ENCODE peak calls at places on chromosomes 12 and 14, in eight cellular contexts. G is A549; M is CD4-positive, alpha-beta T cell; L is spleen; X is GM13977; S is left ventricle myocardium inferior; R is suprapubic skin; F is heart left ventricle. Y is an unnamed sample.

GRCh38 chr12:68331500-68331868 is 678 bp downstream of the MDM1 start:
- DNase-seq in G (no peak), M (no peak), L (no peak), X (no peak), S (no peak), R (no peak), F (no peak), Y (peak)

GRCh38 chr12:87274594-87275245 is 754.5 kb downstream of the C12orf50 start:
- DNase-seq in G (peak), M (no peak), L (no peak), X (no peak), S (no peak), R (no peak), F (no peak), Y (no peak)

GRCh38 chr12:121294151-121294889 is 2.2 kb downstream of the CAMKK2 start:
- DNase-seq in G (no peak), M (no peak), L (no peak), X (no peak), S (no peak), R (no peak), F (no peak), Y (no peak)

GRCh38 chr14:94132285-94132887 is 3.0 kb upstream of the IFI27L2 start:
- DNase-seq in G (peak), M (peak), L (no peak), X (peak), S (no peak), R (peak), F (no peak), Y (peak)

GRCh38 chr14:30283822-30284446 is 275.0 kb upstream of the G2E3 start:
- DNase-seq in G (peak), M (no peak), L (no peak), X (no peak), S (no peak), R (no peak), F (no peak), Y (peak)

GRCh38 chr14:55921516-55921915 is 196.7 kb upstream of the PELI2 start:
- DNase-seq in G (no peak), M (no peak), L (no peak), X (no peak), S (no peak), R (no peak), F (no peak), Y (no peak)

GRCh38 chr12:66688836-66689439 is 10.1 kb upstream of the GRIP1 start:
- DNase-seq in G (peak), M (peak), L (no peak), X (peak), S (no peak), R (no peak), F (peak), Y (peak)

GRCh38 chr14:94143239-94143638 is 13.8 kb upstream of the IFI27L2 start:
- DNase-seq in G (no peak), M (no peak), L (no peak), X (no peak), S (no peak), R (no peak), F (no peak), Y (no peak)

GRCh38 chr12:124455336-124455735 is 112.1 kb downstream of the NCOR2 start:
- DNase-seq in G (no peak), M (no peak), L (no peak), X (no peak), S (no peak), R (no peak), F (no peak), Y (no peak)

GRCh38 chr14:88386395-88386794 is 938 bp downstream of the SPATA7 start:
- DNase-seq in G (no peak), M (no peak), L (no peak), X (no peak), S (no peak), R (no peak), F (no peak), Y (no peak)

GRCh38 chr12:50085615-50085928 is 430 bp downstream of the SMARCD1 start:
- DNase-seq in G (no peak), M (no peak), L (no peak), X (no peak), S (no peak), R (no peak), F (no peak), Y (peak)

GRCh38 chr12:29455087-29455486 is 42.4 kb downstream of the OVCH1 start:
- DNase-seq in G (no peak), M (no peak), L (no peak), X (no peak), S (no peak), R (no peak), F (no peak), Y (no peak)

GRCh38 chr14:100907240-100907639 is 3.7 kb upstream of the RTL1 start:
- DNase-seq in G (no peak), M (no peak), L (no peak), X (peak), S (no peak), R (no peak), F (no peak), Y (peak)

GRCh38 chr14:100905166-100905565 is 1.6 kb upstream of the RTL1 start:
- DNase-seq in G (no peak), M (no peak), L (no peak), X (peak), S (no peak), R (no peak), F (no peak), Y (peak)

GRCh38 chr14:100903672-100904185 is at the start of gene RTL1:
- DNase-seq in G (no peak), M (no peak), L (peak), X (peak), S (no peak), R (no peak), F (no peak), Y (peak)

GRCh38 chr14:100904307-100905019 is 941 bp upstream of the RTL1 start:
- DNase-seq in G (peak), M (no peak), L (no peak), X (peak), S (no peak), R (no peak), F (no peak), Y (peak)

DNA sequence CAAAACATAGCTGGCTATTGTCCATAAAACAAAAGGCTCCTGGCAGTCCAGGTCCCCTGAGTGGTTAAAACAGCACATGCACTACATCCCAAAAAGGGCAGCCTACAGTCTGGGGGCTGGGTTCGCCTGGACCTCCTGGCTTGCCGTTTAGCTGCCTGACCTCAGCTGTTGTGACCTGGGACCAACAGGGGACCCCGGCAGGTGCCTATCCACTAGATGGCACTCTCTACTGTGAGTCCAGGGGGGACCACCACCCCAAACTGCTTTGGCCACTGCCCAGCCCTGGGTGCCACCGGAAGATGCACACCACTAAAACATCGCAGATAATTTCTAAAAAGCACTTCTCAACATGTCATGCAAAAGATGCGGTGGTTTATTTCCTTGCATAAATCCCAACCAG is 2.9 kb upstream of the RTL1 start:
- DNase-seq in G (no peak), M (no peak), L (no peak), X (peak), S (no peak), R (no peak), F (no peak), Y (peak)
- TF ChIP-seq CTCF in G (peak), M (no peak), L (no peak), X (peak), S (no peak), R (no peak), F (no peak), Y (no peak)

GRCh38 chr12:79737875-79738718 is 47.3 kb upstream of the PAWR start:
- DNase-seq in G (peak), M (no peak), L (no peak), X (peak), S (no peak), R (no peak), F (no peak), Y (peak)
- TF ChIP-seq CTCF in G (peak), M (peak), L (peak), X (peak), S (peak), R (peak), F (peak), Y (peak)

GRCh38 chr12:56127888-56128668 is at the start of gene ESYT1:
- DNase-seq in G (peak), M (peak), L (peak), X (peak), S (peak), R (peak), F (peak), Y (peak)
- TF ChIP-seq CTCF in G (no peak), M (no peak), L (no peak), X (no peak), S (no peak), R (no peak), F (no peak), Y (no peak)

GRCh38 chr12:6752931-6753771 is at the start of gene MLF2:
- DNase-seq in G (peak), M (peak), L (peak), X (peak), S (peak), R (peak), F (peak), Y (peak)
- TF ChIP-seq CTCF in G (no peak), M (peak), L (peak), X (peak), S (no peak), R (no peak), F (peak), Y (peak)

DNA sequence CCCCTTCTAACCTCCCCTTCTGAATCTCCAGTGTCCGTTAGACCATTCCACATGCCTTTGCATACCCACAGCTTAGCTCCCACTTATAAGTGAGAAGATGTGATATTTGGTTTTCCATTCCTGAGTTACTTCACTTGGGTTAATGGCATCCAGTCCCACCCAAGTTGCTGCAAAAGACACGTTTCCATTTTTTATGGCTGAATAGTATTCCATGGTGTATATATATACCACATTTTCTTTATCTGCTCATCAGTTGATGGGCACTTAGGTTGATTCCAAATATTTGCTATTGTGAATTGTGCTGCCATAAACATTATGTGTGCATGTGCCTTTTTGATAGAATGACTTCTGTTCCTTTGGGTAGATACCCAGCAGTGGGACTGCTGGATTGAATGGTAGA is 67.8 kb downstream of the MVK start:
- DNase-seq in G (no peak), M (no peak), L (no peak), X (no peak), S (no peak), R (no peak), F (no peak), Y (no peak)
- TF ChIP-seq CTCF in G (no peak), M (no peak), L (no peak), X (no peak), S (no peak), R (no peak), F (no peak), Y (no peak)

GRCh38 chr12:102462803-102463499 is 17.4 kb downstream of the IGF1 start:
- DNase-seq in G (no peak), M (no peak), L (no peak), X (no peak), S (no peak), R (no peak), F (no peak), Y (no peak)

GRCh38 chr12:102463659-102464249 is 16.6 kb downstream of the IGF1 start:
- DNase-seq in G (no peak), M (no peak), L (no peak), X (no peak), S (no peak), R (no peak), F (no peak), Y (no peak)

GRCh38 chr12:102459314-102459713 is 21.0 kb downstream of the IGF1 start:
- DNase-seq in G (no peak), M (no peak), L (no peak), X (no peak), S (no peak), R (no peak), F (no peak), Y (no peak)

GRCh38 chr12:102462386-102462785 is 18.0 kb downstream of the IGF1 start:
- DNase-seq in G (no peak), M (no peak), L (no peak), X (no peak), S (no peak), R (no peak), F (no peak), Y (no peak)

GRCh38 chr12:102461501-102461900 is 18.9 kb downstream of the IGF1 start:
- DNase-seq in G (no peak), M (no peak), L (no peak), X (no peak), S (no peak), R (no peak), F (no peak), Y (no peak)
- TF ChIP-seq CTCF in G (no peak), M (no peak), L (no peak), X (no peak), S (no peak), R (no peak), F (no peak), Y (no peak)

GRCh38 chr14:35122696-35123387 is 490 bp downstream of the PRORP start:
- DNase-seq in G (no peak), M (peak), L (peak), X (no peak), S (no peak), R (no peak), F (no peak), Y (no peak)
- TF ChIP-seq CTCF in G (no peak), M (no peak), L (no peak), X (no peak), S (no peak), R (no peak), F (no peak), Y (no peak)

DNA sequence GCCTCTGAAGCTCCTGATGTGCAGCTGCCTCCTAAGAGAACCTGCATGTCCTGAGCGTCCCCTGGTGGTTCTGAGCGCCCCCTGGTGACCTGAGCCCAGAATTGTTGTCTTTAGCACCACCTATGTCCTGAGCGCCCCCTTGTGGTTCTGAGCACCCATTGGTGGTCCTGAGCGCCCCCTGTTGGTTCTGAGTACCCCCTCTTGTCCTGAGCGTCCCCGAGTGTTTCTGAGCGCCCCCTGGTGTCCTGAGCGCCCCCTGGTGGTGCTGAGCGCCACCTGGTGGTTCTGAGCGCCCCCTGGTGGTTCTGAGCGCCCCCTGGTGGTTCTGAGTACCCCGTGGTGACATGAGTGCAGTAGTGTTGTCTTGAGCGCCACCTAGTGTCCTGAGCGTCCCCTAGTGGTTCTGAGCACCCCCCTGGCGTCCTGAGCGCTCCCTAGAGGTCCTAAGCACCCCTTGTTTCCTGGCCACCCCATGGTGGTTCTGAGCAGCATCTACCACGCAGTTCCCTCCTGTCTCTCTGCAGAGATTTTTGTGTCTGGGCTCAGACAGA is 782.5 kb downstream of the TMEM121 start:
- DNase-seq in G (peak), M (peak), L (peak), X (peak), S (no peak), R (no peak), F (no peak), Y (peak)
- TF ChIP-seq CTCF in G (peak), M (peak), L (peak), X (peak), S (peak), R (no peak), F (peak), Y (peak)

GRCh38 chr12:59113831-59114273 is 193.5 kb upstream of the LRIG3 start:
- DNase-seq in G (peak), M (peak), L (no peak), X (peak), S (peak), R (peak), F (peak), Y (peak)
- TF ChIP-seq CTCF in G (peak), M (no peak), L (peak), X (peak), S (peak), R (peak), F (peak), Y (peak)

DNA sequence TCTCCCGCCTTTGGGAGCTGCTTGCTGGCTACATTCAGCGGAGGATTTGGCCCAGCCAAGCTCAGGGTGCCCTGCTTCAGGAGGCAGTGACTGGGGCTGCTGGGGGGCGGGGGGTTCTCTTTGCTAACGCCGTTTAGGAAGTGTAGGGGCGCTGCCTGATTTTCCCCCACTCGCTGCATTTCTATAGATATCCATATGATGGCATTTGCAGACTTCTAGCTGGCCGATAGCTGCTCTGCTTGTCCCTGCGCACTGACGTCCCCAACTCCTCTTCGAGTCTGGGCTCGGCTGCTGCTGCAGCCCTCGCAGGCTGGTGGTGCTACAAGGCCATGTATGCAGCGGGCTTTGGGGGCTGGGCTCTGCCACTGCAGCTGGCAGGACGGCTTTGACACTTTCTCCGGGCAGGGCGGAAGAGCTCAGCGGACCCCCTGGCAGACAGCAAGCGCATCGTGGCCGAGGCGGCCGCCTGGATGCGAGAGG is 3.1 kb downstream of the LRFN5 start:
- DNase-seq in G (peak), M (no peak), L (peak), X (no peak), S (peak), R (peak), F (peak), Y (peak)
- TF ChIP-seq CTCF in G (no peak), M (no peak), L (no peak), X (no peak), S (no peak), R (no peak), F (no peak), Y (no peak)

Y was measured in GM20000.